ENCODE peak calls at places on chromosomes 6 and 20, in nine cellular contexts. C, L, F, K, G, H, T, U and P are unnamed samples.

GRCh38 chr6:30766461-30767157 is 22.3 kb upstream of the IER3 start:
- DNase-seq in G (no peak), H (no peak), F (no peak), T (no peak), K (no peak), U (no peak), L (no peak), C (no peak), P (no peak)

GRCh38 chr20:57507477-57507876 is 17.5 kb downstream of the CTCFL start:
- DNase-seq in K (no peak), L (no peak), C (no peak), H (no peak), G (no peak), T (no peak), F (no peak), U (no peak), P (no peak)

GRCh38 chr20:53678990-53679596 is 85.5 kb upstream of the ZNF217 start:
- DNase-seq in U (no peak), F (no peak), C (no peak), L (no peak), T (no peak), K (no peak), H (no peak), G (no peak), P (no peak)

GRCh38 chr20:51801220-51801991 is 915 bp downstream of the SALL4 start:
- DNase-seq in K (no peak), F (no peak), G (no peak), C (no peak), U (no peak), T (no peak), H (no peak), L (peak; percentile 81), P (no peak)

GRCh38 chr20:10634683-10635411 is 39.0 kb downstream of the JAG1 start:
- DNase-seq in H (no peak), F (no peak), K (no peak), G (no peak), C (no peak), T (no peak), U (no peak), L (no peak), P (no peak)

GRCh38 chr6:27728442-27728841 is 183.8 kb downstream of the OR2B2 start:
- DNase-seq in K (no peak), C (no peak), T (no peak), U (no peak), L (no peak), F (no peak), H (no peak), G (no peak), P (no peak)

GRCh38 chr6:144131248-144131709 is 19.0 kb upstream of the STX11 start:
- DNase-seq in H (peak; percentile 80), C (no peak), T (peak; percentile 47), U (no peak), G (no peak), K (peak; percentile 80), F (no peak), L (no peak), P (no peak)

GRCh38 chr20:24918579-24919566 is 30.2 kb upstream of the CST7 start:
- DNase-seq in L (no peak), T (no peak), U (no peak), F (no peak), K (no peak), C (no peak), H (no peak), G (no peak), P (no peak)

GRCh38 chr20:51255417-51255816 is 232.5 kb upstream of the KCNG1 start:
- DNase-seq in U (no peak), C (no peak), L (no peak), K (no peak), G (no peak), H (no peak), T (no peak), F (no peak), P (no peak)

GRCh38 chr6:161677188-161677587 is 403.3 kb upstream of the AGPAT4 start:
- DNase-seq in U (no peak), L (no peak), T (no peak), H (no peak), F (no peak), C (no peak), K (no peak), G (no peak), P (no peak)

GRCh38 chr20:642398-643174 is 10.4 kb downstream of the SRXN1 start:
- DNase-seq in G (peak; percentile 49), K (no peak), H (no peak), C (no peak), F (peak; percentile 76), U (no peak), T (no peak), L (no peak), P (no peak)

GRCh38 chr6:17125407-17125806 is 23.6 kb downstream of the STMND1 start:
- DNase-seq in H (no peak), T (no peak), G (no peak), C (no peak), L (peak; percentile 9), U (no peak), K (no peak), F (no peak), P (no peak)

GRCh38 chr6:163349696-163350095 is 64.8 kb upstream of the QKI start:
- DNase-seq in L (no peak), G (no peak), U (no peak), F (no peak), H (no peak), T (no peak), C (no peak), K (no peak), P (no peak)

GRCh38 chr6:129667621-129668020 is 42.4 kb downstream of the ARHGAP18 start:
- DNase-seq in F (no peak), U (no peak), K (no peak), H (peak; percentile 57), G (no peak), L (no peak), C (peak; percentile 59), T (no peak), P (peak; percentile 65)

GRCh38 chr6:29828471-29828797 is 809 bp downstream of the HLA-G start:
- DNase-seq in F (peak; percentile 78), G (no peak), C (no peak), H (no peak), K (no peak), L (no peak), U (peak; percentile 7), T (no peak), P (no peak)

GRCh38 chr6:144939926-144940325 is 654.8 kb downstream of the UTRN start:
- DNase-seq in K (no peak), G (no peak), U (no peak), T (no peak), L (no peak), C (no peak), F (no peak), H (no peak), P (no peak)

GRCh38 chr6:105569706-105570105 is 166.8 kb upstream of the PREP start:
- DNase-seq in G (no peak), L (peak; percentile 72), T (no peak), K (no peak), H (no peak), C (no peak), F (no peak), U (no peak), P (peak; percentile 56)

GRCh38 chr20:47566269-47566668 is 64.6 kb downstream of the NCOA3 start:
- DNase-seq in L (no peak), T (no peak), G (no peak), K (no peak), U (no peak), F (no peak), C (no peak), H (no peak), P (no peak)
- H3K4me1 ChIP-seq in L (peaks cover 5% of the 10 kb centered on the region), T (peaks cover 53% of the 10 kb centered on the region), G (peaks cover 72% of the 10 kb centered on the region), K (peaks cover 20% of the 10 kb centered on the region), U (peaks cover 6% of the 10 kb centered on the region), F (peaks cover 39% of the 10 kb centered on the region), C (peaks cover 11% of the 10 kb centered on the region), H (peaks cover 8% of the 10 kb centered on the region), P (no peaks in the 10 kb centered on the region)

GRCh38 chr6:91240878-91241603 is 654.2 kb upstream of the MAP3K7 start:
- DNase-seq in C (no peak), T (no peak), U (no peak), H (no peak), L (no peak), K (no peak), F (no peak), G (no peak), P (peak; percentile 6)

GRCh38 chr6:91243436-91243835 is 656.6 kb upstream of the MAP3K7 start:
- DNase-seq in T (no peak), H (no peak), K (no peak), F (no peak), L (no peak), U (no peak), G (no peak), C (no peak), P (no peak)

GRCh38 chr6:91242614-91242949 is 655.7 kb upstream of the MAP3K7 start:
- DNase-seq in K (no peak), T (no peak), G (no peak), U (no peak), F (no peak), C (no peak), H (no peak), L (no peak), P (no peak)

DNA sequence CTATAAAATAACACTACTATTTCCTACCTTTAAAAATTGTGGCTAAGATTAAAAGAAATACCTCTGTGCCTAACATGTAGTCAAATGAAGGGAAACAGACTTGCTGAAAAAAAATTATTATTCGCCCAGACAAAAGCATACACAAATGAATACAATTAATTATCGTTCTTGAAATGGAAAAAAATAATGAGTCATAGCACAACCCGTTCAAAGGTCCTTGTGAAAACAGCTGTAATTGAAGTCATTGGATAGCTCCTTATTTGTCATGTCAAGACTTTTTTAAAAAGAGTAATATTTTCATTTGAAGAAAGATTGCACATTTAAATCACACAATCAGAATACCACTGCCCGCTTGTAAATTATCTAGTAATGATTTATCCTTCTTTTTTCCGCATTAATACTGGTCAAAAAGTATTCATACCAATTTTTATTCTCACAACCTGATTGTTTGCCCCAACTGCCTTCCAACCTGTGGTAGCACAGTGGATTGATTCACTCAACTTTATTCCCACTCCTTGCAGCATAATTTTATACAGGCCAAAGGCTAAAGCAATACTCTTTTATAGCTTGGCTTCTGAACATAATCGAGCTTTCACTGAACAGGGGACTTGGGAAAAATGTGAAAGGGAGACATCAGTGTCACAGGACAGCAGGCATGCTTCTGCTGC is 655.2 kb upstream of the MAP3K7 start:
- DNase-seq in H (no peak), T (no peak), L (no peak), K (no peak), G (no peak), U (no peak), F (no peak), C (no peak), P (peak; percentile 72)
- H3K4me1 ChIP-seq in H (no peaks in the 10 kb centered on the region), T (no peaks in the 10 kb centered on the region), L (no peaks in the 10 kb centered on the region), K (no peaks in the 10 kb centered on the region), G (no peaks in the 10 kb centered on the region), U (no peaks in the 10 kb centered on the region), F (no peaks in the 10 kb centered on the region), C (no peaks in the 10 kb centered on the region), P (no peaks in the 10 kb centered on the region)

GRCh38 chr6:88359530-88360202 is 193.5 kb upstream of the CNR1 start:
- DNase-seq in K (no peak), H (no peak), F (no peak), G (no peak), C (no peak), L (no peak), U (no peak), T (no peak), P (no peak)
- H3K4me1 ChIP-seq in K (no peaks in the 10 kb centered on the region), H (peaks cover 21% of the 10 kb centered on the region), F (no peaks in the 10 kb centered on the region), G (no peaks in the 10 kb centered on the region), C (no peaks in the 10 kb centered on the region), L (peaks cover 4% of the 10 kb centered on the region), U (no peaks in the 10 kb centered on the region), T (no peaks in the 10 kb centered on the region), P (no peaks in the 10 kb centered on the region)

GRCh38 chr6:45541934-45542333 is 164.2 kb upstream of the SUPT3H start:
- DNase-seq in L (no peak), U (no peak), F (no peak), C (no peak), K (no peak), H (no peak), G (no peak), T (no peak), P (no peak)
- H3K4me1 ChIP-seq in L (no peaks in the 10 kb centered on the region), U (no peaks in the 10 kb centered on the region), F (peaks cover 4% of the 10 kb centered on the region), C (no peaks in the 10 kb centered on the region), K (no peaks in the 10 kb centered on the region), H (peaks cover 12% of the 10 kb centered on the region), G (peaks cover 25% of the 10 kb centered on the region), T (no peaks in the 10 kb centered on the region), P (peaks cover 5% of the 10 kb centered on the region)